ENCODE peak calls at places on chromosome 1, in seven cellular contexts. One of them, this sample, is unnamed.

GRCh38 chr1:226526801-226527595 is 21.6 kb upstream of the STUM start:
- DNase-seq in PC-9: no peak
- DNase-seq in HFFc6: no peak
- DNase-seq in AG09309: no peak
- DNase-seq in cardiac muscle cell: peak
- DNase-seq in RWPE1: peak
- DNase-seq in heart right ventricle: peak
- DNase-seq in this sample: no peak

GRCh38 chr1:148309940-148310500 is 157.9 kb upstream of the NBPF11 start:
- DNase-seq in AG09309: no peak
- DNase-seq in PC-9: no peak
- DNase-seq in heart right ventricle: no peak
- DNase-seq in HFFc6: no peak
- DNase-seq in RWPE1: no peak
- DNase-seq in cardiac muscle cell: no peak
- DNase-seq in this sample: no peak

GRCh38 chr1:8203056-8203455 is 114.9 kb upstream of the SLC45A1 start:
- DNase-seq in cardiac muscle cell: no peak
- DNase-seq in heart right ventricle: no peak
- DNase-seq in AG09309: no peak
- DNase-seq in PC-9: no peak
- DNase-seq in RWPE1: no peak
- DNase-seq in HFFc6: no peak
- DNase-seq in this sample: no peak

GRCh38 chr1:166920561-166921475 is 44.8 kb upstream of the TADA1 start:
- DNase-seq in cardiac muscle cell: peak
- DNase-seq in heart right ventricle: no peak
- DNase-seq in AG09309: no peak
- DNase-seq in RWPE1: no peak
- DNase-seq in PC-9: no peak
- DNase-seq in HFFc6: no peak
- DNase-seq in this sample: no peak

GRCh38 chr1:173862769-173863223 is 5.0 kb downstream of the GAS5 start:
- DNase-seq in RWPE1: peak
- DNase-seq in cardiac muscle cell: peak
- DNase-seq in AG09309: no peak
- DNase-seq in heart right ventricle: no peak
- DNase-seq in PC-9: no peak
- DNase-seq in HFFc6: no peak
- DNase-seq in this sample: no peak

GRCh38 chr1:77876884-77877283 is 11.5 kb upstream of the NEXN start:
- DNase-seq in heart right ventricle: no peak
- DNase-seq in PC-9: no peak
- DNase-seq in AG09309: no peak
- DNase-seq in HFFc6: peak
- DNase-seq in cardiac muscle cell: peak
- DNase-seq in RWPE1: no peak
- DNase-seq in this sample: no peak

GRCh38 chr1:220791287-220791686 is 4.6 kb downstream of the MTARC1 start:
- DNase-seq in PC-9: no peak
- DNase-seq in RWPE1: peak
- DNase-seq in heart right ventricle: peak
- DNase-seq in cardiac muscle cell: peak
- DNase-seq in AG09309: no peak
- DNase-seq in HFFc6: no peak
- DNase-seq in this sample: no peak

GRCh38 chr1:42753070-42753469 is 13.0 kb upstream of the CLDN19 start:
- DNase-seq in RWPE1: no peak
- DNase-seq in heart right ventricle: no peak
- DNase-seq in PC-9: no peak
- DNase-seq in AG09309: peak
- DNase-seq in cardiac muscle cell: peak
- DNase-seq in HFFc6: peak
- DNase-seq in this sample: no peak

GRCh38 chr1:101216623-101217022 is 20.2 kb upstream of the S1PR1 start:
- DNase-seq in heart right ventricle: no peak
- DNase-seq in RWPE1: peak
- DNase-seq in HFFc6: no peak
- DNase-seq in cardiac muscle cell: no peak
- DNase-seq in PC-9: peak
- DNase-seq in AG09309: no peak
- DNase-seq in this sample: no peak

DNA sequence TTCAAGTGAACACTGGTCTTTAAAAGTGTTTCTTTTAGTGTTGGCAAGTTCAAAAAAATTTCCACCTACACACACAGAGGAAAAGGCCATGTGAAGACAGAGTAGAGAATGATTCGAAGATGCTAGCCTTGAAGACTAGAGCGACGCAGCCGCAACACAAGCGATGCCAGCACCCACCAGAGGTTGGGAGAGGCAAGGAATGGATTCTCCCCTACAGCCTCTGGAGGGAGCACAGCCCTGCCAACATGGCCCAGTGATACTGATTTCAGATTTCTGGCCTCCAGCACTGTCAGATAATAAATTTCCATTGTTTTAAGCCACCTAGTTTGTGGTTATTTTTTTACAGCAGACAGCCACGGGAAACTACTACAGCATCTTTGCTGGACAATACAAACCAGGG is 6.9 kb upstream of the ADAR start:
- DNase-seq in HFFc6: no peak
- DNase-seq in PC-9: no peak
- DNase-seq in RWPE1: no peak
- DNase-seq in cardiac muscle cell: peak
- DNase-seq in AG09309: no peak
- DNase-seq in heart right ventricle: no peak
- DNase-seq in this sample: no peak
- TF ChIP-seq CTCF in HFFc6: no peak
- TF ChIP-seq CTCF in PC-9: no peak
- TF ChIP-seq CTCF in RWPE1: no peak
- TF ChIP-seq CTCF in cardiac muscle cell: peak
- TF ChIP-seq CTCF in AG09309: no peak
- TF ChIP-seq CTCF in heart right ventricle: no peak
- TF ChIP-seq CTCF in this sample: no peak

GRCh38 chr1:10856253-10856683 is 59.8 kb upstream of the CASZ1 start:
- DNase-seq in heart right ventricle: no peak
- DNase-seq in PC-9: no peak
- DNase-seq in AG09309: no peak
- DNase-seq in cardiac muscle cell: no peak
- DNase-seq in HFFc6: no peak
- DNase-seq in RWPE1: no peak
- DNase-seq in this sample: no peak
- TF ChIP-seq CTCF in heart right ventricle: no peak
- TF ChIP-seq CTCF in PC-9: no peak
- TF ChIP-seq CTCF in AG09309: no peak
- TF ChIP-seq CTCF in cardiac muscle cell: no peak
- TF ChIP-seq CTCF in HFFc6: no peak
- TF ChIP-seq CTCF in RWPE1: no peak
- TF ChIP-seq CTCF in this sample: no peak

GRCh38 chr1:152543808-152544207 is 22.8 kb downstream of the LCE3E start:
- DNase-seq in RWPE1: peak
- DNase-seq in AG09309: no peak
- DNase-seq in cardiac muscle cell: no peak
- DNase-seq in heart right ventricle: no peak
- DNase-seq in PC-9: no peak
- DNase-seq in HFFc6: no peak
- DNase-seq in this sample: no peak
- TF ChIP-seq CTCF in RWPE1: no peak
- TF ChIP-seq CTCF in AG09309: no peak
- TF ChIP-seq CTCF in cardiac muscle cell: no peak
- TF ChIP-seq CTCF in heart right ventricle: no peak
- TF ChIP-seq CTCF in PC-9: peak
- TF ChIP-seq CTCF in HFFc6: peak
- TF ChIP-seq CTCF in this sample: no peak

DNA sequence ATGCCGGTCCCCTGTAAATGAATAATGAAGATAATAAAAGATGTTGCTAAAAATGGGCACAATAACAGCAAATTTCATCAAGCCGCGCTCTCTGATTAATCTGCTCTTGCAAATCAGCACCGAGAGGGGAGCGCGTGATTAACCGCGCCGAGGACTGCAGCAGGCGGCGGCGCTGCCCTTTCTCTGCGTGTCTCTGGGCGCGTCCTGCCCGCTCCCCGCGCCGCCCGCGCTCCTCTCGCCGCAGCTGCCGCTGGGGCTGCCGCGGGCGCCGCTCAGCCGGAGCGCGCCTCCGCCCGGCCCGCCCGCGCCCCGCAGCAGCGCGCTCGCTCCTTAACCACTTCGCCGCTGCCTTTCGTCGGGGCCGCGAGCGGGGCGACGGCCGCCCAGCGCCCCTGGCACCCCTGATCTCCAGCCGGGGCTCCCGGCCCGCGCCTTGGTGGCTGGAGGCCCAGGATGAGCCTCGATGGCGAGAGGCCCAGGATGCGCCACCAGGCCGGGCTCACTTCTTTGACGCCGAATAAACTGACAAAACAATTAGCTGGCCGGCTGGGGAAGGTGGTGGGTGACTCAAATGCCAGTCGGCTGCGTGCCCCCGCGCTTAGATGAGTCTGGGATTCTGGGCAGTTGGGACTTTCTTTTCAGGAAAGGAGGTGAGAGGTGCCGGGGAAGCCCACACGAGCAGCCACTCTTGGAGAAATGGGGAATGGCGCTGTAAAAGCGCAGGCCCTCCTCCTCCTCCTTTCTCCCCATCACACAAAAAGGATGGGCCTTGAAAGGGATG is 221.4 kb upstream of the PKN2 start:
- DNase-seq in cardiac muscle cell: peak
- DNase-seq in AG09309: no peak
- DNase-seq in heart right ventricle: no peak
- DNase-seq in HFFc6: no peak
- DNase-seq in PC-9: no peak
- DNase-seq in RWPE1: no peak
- DNase-seq in this sample: no peak
- TF ChIP-seq CTCF in cardiac muscle cell: no peak
- TF ChIP-seq CTCF in AG09309: no peak
- TF ChIP-seq CTCF in heart right ventricle: no peak
- TF ChIP-seq CTCF in HFFc6: no peak
- TF ChIP-seq CTCF in PC-9: no peak
- TF ChIP-seq CTCF in RWPE1: no peak
- TF ChIP-seq CTCF in this sample: no peak

GRCh38 chr1:244231572-244232315 is 180.7 kb downstream of the ZBTB18 start:
- DNase-seq in RWPE1: no peak
- DNase-seq in AG09309: no peak
- DNase-seq in heart right ventricle: no peak
- DNase-seq in PC-9: peak
- DNase-seq in HFFc6: peak
- DNase-seq in cardiac muscle cell: peak
- DNase-seq in this sample: no peak

GRCh38 chr1:244234009-244234643 is 183.0 kb downstream of the ZBTB18 start:
- DNase-seq in cardiac muscle cell: no peak
- DNase-seq in AG09309: no peak
- DNase-seq in heart right ventricle: no peak
- DNase-seq in RWPE1: no peak
- DNase-seq in HFFc6: no peak
- DNase-seq in PC-9: no peak
- DNase-seq in this sample: no peak

GRCh38 chr1:244231193-244231571 is 180.1 kb downstream of the ZBTB18 start:
- DNase-seq in PC-9: peak
- DNase-seq in AG09309: no peak
- DNase-seq in RWPE1: no peak
- DNase-seq in heart right ventricle: no peak
- DNase-seq in cardiac muscle cell: peak
- DNase-seq in HFFc6: no peak
- DNase-seq in this sample: no peak

GRCh38 chr1:244226440-244226839 is 175.4 kb downstream of the ZBTB18 start:
- DNase-seq in HFFc6: no peak
- DNase-seq in AG09309: no peak
- DNase-seq in RWPE1: peak
- DNase-seq in PC-9: peak
- DNase-seq in heart right ventricle: no peak
- DNase-seq in cardiac muscle cell: no peak
- DNase-seq in this sample: no peak

DNA sequence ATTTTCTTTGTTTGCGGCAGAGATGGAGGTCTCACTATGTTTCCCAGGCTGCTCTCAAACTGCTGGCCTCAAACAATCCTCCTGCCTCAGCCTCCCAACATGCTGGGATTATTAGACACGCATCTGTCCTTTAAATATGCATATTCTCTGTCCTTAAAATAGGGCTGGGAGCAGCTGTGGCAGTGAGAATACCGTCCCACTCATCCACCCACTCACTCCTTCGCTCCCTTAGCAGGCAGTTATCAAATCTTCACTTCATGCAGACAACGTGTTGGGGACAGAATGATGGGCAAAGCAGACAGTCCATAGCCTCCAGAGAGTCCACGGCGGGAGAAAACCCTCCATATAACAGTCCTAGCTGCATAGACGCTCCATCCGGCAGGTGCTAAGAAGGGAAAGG is 179.4 kb downstream of the ZBTB18 start:
- DNase-seq in PC-9: no peak
- DNase-seq in RWPE1: no peak
- DNase-seq in AG09309: no peak
- DNase-seq in cardiac muscle cell: no peak
- DNase-seq in heart right ventricle: no peak
- DNase-seq in HFFc6: no peak
- DNase-seq in this sample: no peak
- TF ChIP-seq CTCF in PC-9: no peak
- TF ChIP-seq CTCF in RWPE1: no peak
- TF ChIP-seq CTCF in AG09309: no peak
- TF ChIP-seq CTCF in cardiac muscle cell: no peak
- TF ChIP-seq CTCF in heart right ventricle: no peak
- TF ChIP-seq CTCF in HFFc6: no peak
- TF ChIP-seq CTCF in this sample: no peak

GRCh38 chr1:158509471-158510161 is 37.6 kb downstream of the OR10R2 start:
- DNase-seq in heart right ventricle: peak
- DNase-seq in cardiac muscle cell: peak
- DNase-seq in RWPE1: no peak
- DNase-seq in PC-9: no peak
- DNase-seq in AG09309: no peak
- DNase-seq in HFFc6: no peak
- DNase-seq in this sample: no peak

GRCh38 chr1:158507511-158507910 is 35.5 kb downstream of the OR10R2 start:
- DNase-seq in cardiac muscle cell: no peak
- DNase-seq in PC-9: no peak
- DNase-seq in HFFc6: no peak
- DNase-seq in heart right ventricle: no peak
- DNase-seq in RWPE1: no peak
- DNase-seq in AG09309: no peak
- DNase-seq in this sample: no peak

GRCh38 chr1:158506369-158506987 is 34.5 kb downstream of the OR10R2 start:
- DNase-seq in cardiac muscle cell: peak
- DNase-seq in RWPE1: no peak
- DNase-seq in AG09309: no peak
- DNase-seq in heart right ventricle: peak
- DNase-seq in PC-9: no peak
- DNase-seq in HFFc6: no peak
- DNase-seq in this sample: no peak
- TF ChIP-seq CTCF in cardiac muscle cell: peak
- TF ChIP-seq CTCF in RWPE1: no peak
- TF ChIP-seq CTCF in AG09309: peak
- TF ChIP-seq CTCF in heart right ventricle: no peak
- TF ChIP-seq CTCF in PC-9: peak
- TF ChIP-seq CTCF in HFFc6: peak
- TF ChIP-seq CTCF in this sample: peak